ENCODE peak calls at places on chromosome 19, in seven cellular contexts. V is right lobe of liver; C is bronchial epithelial cell; I is foreskin fibroblast; W is testis; F is CD8-positive, alpha-beta T cell; R is NB4. O is an unnamed sample.
A peak's percentile ranks its signal among the peaks of the same experiment; 100 is the strongest.

GRCh38 chr19:45825917-45826893 is 11.1 kb upstream of the RSPH6A start:
- DNase-seq in F (no peak), I (no peak), R (no peak), W (no peak), V (no peak), C (no peak), O (no peak)

GRCh38 chr19:14434157-14434501 is 1.0 kb downstream of the PKN1 start:
- DNase-seq in C (no peak), R (no peak), W (peak; percentile 36), V (no peak), F (no peak), I (peak; percentile 31), O (no peak)

GRCh38 chr19:1309977-1310852 is 24.5 kb downstream of the EFNA2 start:
- DNase-seq in V (peak; percentile 13), I (no peak), C (no peak), W (no peak), F (no peak), R (no peak), O (no peak)

GRCh38 chr19:6720369-6721112 is at the start of gene C3:
- DNase-seq in F (no peak), C (peak; percentile 68), W (peak; percentile 71), V (peak; percentile 81), I (peak; percentile 70), R (peak; percentile 74), O (peak; percentile 94)

GRCh38 chr19:55406869-55407624 is 541 bp downstream of the UBE2S start:
- DNase-seq in I (peak; percentile 70), V (peak; percentile 50), C (no peak), F (no peak), W (no peak), R (peak; percentile 45), O (peak; percentile 41)

GRCh38 chr19:18848860-18849661 is 17.3 kb downstream of the UPF1 start:
- DNase-seq in C (no peak), F (no peak), R (no peak), W (peak; percentile 74), I (peak; percentile 85), V (peak; percentile 59), O (peak; percentile 80)

GRCh38 chr19:51689751-51690358 is 3.3 kb upstream of the SPACA6 start:
- DNase-seq in R (no peak), W (peak; percentile 75), C (no peak), V (peak; percentile 38), F (no peak), I (peak; percentile 47), O (peak; percentile 64)

GRCh38 chr19:37594982-37595382 is 306 bp downstream of the ZNF540 start:
- DNase-seq in C (no peak), F (peak; percentile 45), I (peak; percentile 73), R (peak; percentile 44), V (peak; percentile 52), W (peak; percentile 74), O (no peak)

GRCh38 chr19:57242821-57243220 is 2.4 kb downstream of the ZNF805 start:
- DNase-seq in I (no peak), V (no peak), C (no peak), R (no peak), F (no peak), W (no peak), O (no peak)

GRCh38 chr19:2239771-2240770 is 3.4 kb downstream of the SF3A2 start:
- DNase-seq in W (peak; percentile 63), C (no peak), R (peak; percentile 33), F (no peak), I (peak; percentile 68), V (no peak), O (peak; percentile 57)

GRCh38 chr19:16850133-16850532 is 20.9 kb downstream of the SIN3B start:
- DNase-seq in C (peak; percentile 77), V (no peak), W (no peak), F (no peak), R (no peak), I (peak; percentile 59), O (no peak)

GRCh38 chr19:44746946-44747738 is 1.4 kb upstream of the BCL3 start:
- DNase-seq in C (peak; percentile 87), I (peak; percentile 99), W (peak; percentile 90), F (peak; percentile 59), R (peak; percentile 86), V (peak; percentile 99), O (peak; percentile 97)

GRCh38 chr19:12156254-12157058 is at the start of gene ZNF625:
- DNase-seq in C (peak; percentile 77), V (peak; percentile 89), F (no peak), R (peak; percentile 58), W (peak; percentile 95), I (peak; percentile 94), O (peak; percentile 86)

DNA sequence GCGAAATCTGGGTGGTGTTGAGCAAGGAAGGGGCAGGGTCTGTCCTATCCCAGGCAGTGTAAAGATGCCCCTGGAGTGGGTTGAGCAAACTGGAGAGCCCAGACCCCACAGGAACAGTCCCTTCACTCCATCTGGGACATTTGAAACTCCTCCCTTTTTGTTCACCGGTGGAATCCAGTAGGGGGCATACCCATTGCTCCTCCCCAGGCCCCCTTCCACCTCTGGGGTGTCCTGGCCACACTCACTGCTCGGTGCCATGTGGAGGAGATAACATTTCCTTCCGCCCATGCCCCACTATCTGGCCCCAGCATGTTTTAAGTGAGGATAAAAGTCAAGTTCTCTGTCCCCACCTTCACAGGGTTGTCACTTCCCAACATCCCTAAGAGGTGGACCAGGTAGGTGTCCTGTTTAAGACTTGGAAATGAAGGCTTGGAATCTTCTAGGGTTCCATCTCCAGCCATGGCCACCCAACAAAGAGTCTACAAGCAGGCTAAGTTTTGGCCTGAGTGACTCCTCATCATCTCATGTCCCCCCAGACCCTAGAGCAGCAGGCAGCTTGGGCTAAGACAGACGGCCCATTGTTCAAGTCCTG is 9.2 kb downstream of the ZNF526 start:
- DNase-seq in R (no peak), C (no peak), I (no peak), V (no peak), F (no peak), W (no peak), O (no peak)
- TF ChIP-seq CTCF in R (no peak), C (no peak), I (no peak), V (no peak), F (no peak), W (no peak), O (no peak)

GRCh38 chr19:4474504-4475136 is 2.5 kb downstream of the HDGFL2 start:
- DNase-seq in R (no peak), V (no peak), I (peak; percentile 76), W (peak; percentile 85), C (peak; percentile 48), F (no peak), O (peak; percentile 67)
- H3K4me3 ChIP-seq in R (no peak overlapping the region), V (no peak overlapping the region), I (peak overlapping the region; percentile 89), W (peak overlapping the region; percentile 28), C (peak overlapping the region; percentile 27), F (peak overlapping the region; percentile 20), O (peak overlapping the region; percentile 83)

GRCh38 chr19:4057913-4058695 is 8.6 kb downstream of the ZBTB7A start:
- DNase-seq in R (peak; percentile 90), W (peak; percentile 61), C (peak; percentile 77), V (peak; percentile 92), F (no peak), I (peak; percentile 97), O (peak; percentile 89)
- TF ChIP-seq CTCF in R (no peak), W (no peak), C (peak; percentile 59), V (peak; percentile 22), F (no peak), I (peak; percentile 15), O (peak; percentile 20)

GRCh38 chr19:5717215-5717614 is 2.7 kb downstream of the LONP1 start:
- DNase-seq in V (no peak), W (no peak), I (no peak), C (no peak), R (no peak), F (no peak), O (no peak)

GRCh38 chr19:5719274-5719960 is 529 bp downstream of the LONP1 start:
- DNase-seq in W (no peak), V (no peak), C (peak; percentile 37), R (peak; percentile 38), I (peak; percentile 45), F (no peak), O (no peak)

GRCh38 chr19:5718579-5719273 is 1.2 kb downstream of the LONP1 start:
- DNase-seq in F (no peak), W (no peak), R (peak; percentile 77), C (peak; percentile 78), V (no peak), I (peak; percentile 89), O (peak; percentile 79)

GRCh38 chr19:5718032-5718578 is 1.8 kb downstream of the LONP1 start:
- DNase-seq in F (no peak), I (peak; percentile 74), W (no peak), C (peak; percentile 35), R (peak; percentile 20), V (no peak), O (peak; percentile 28)

GRCh38 chr19:5719961-5720790 is at the start of the genes CATSPERD and LONP1:
- DNase-seq in W (peak; percentile 99), C (peak; percentile 96), F (peak; percentile 92), I (peak; percentile 100), V (peak; percentile 98), R (peak; percentile 96), O (peak; percentile 99)
- H3K4me3 ChIP-seq in W (peak within 1 kb of the TSS; percentile 97), C (peak within 1 kb of the TSS; percentile 89), F (peak within 1 kb of the TSS; percentile 94), I (peak within 1 kb of the TSS; percentile 89), V (peak within 1 kb of the TSS; percentile 100), R (peak within 1 kb of the TSS; percentile 90), O (peak within 1 kb of the TSS; percentile 95)

GRCh38 chr19:30453768-30454167 is 81.6 kb downstream of the ZNF536 start:
- DNase-seq in I (no peak), F (no peak), C (no peak), V (no peak), R (no peak), W (no peak), O (no peak)

GRCh38 chr19:30459859-30460258 is 87.7 kb downstream of the ZNF536 start:
- DNase-seq in R (no peak), W (no peak), I (no peak), C (no peak), F (no peak), V (no peak), O (no peak)

GRCh38 chr19:30450945-30451344 is 78.8 kb downstream of the ZNF536 start:
- DNase-seq in C (no peak), W (no peak), V (no peak), F (no peak), I (peak; percentile 36), R (no peak), O (no peak)

GRCh38 chr19:30457484-30457883 is 85.3 kb downstream of the ZNF536 start:
- DNase-seq in W (no peak), F (no peak), C (no peak), V (no peak), I (no peak), R (no peak), O (no peak)

DNA sequence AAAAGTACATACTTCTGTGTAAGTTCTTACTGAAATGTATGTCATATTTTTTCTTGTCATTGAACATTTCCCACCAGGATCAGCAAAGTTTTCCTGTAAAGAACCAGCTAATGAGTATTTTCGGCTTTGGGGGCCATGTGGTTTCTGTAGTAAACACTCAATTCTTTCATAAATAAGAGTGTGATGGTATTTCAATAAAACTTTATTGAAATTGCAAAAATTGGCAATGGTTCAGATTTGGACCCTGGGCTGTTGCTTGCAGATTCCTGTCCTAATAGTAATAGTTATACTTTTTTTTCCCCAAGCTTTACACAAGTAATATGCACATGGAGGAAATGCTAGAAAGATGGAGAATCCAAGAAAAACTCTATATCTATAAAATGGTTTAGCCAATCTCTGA is 83.7 kb downstream of the ZNF536 start:
- DNase-seq in C (no peak), I (no peak), W (no peak), R (no peak), F (no peak), V (no peak), O (no peak)
- TF ChIP-seq CTCF in C (no peak), I (no peak), W (no peak), R (no peak), F (no peak), V (no peak), O (no peak)

GRCh38 chr19:47258895-47259555 is 2.7 kb downstream of the CCDC9 start:
- DNase-seq in W (no peak), V (no peak), I (no peak), R (no peak), C (no peak), F (no peak), O (no peak)
- H3K4me3 ChIP-seq in W (no peak overlapping the region), V (no peak overlapping the region), I (peak overlapping the region; percentile 78), R (no peak overlapping the region), C (no peak overlapping the region), F (no peak overlapping the region), O (peak overlapping the region; percentile 68)

O was measured in fibroblast of pulmonary artery.